ENCODE peak calls at places on chromosomes 7 and 10, in eight cellular contexts. X, S, K, N, A, I, B and C are unnamed samples.

GRCh38 chr10:121662945-121663917 is 65.0 kb upstream of the FGFR2 start:
- DNase-seq in X (no peak), A (peak; percentile 56), N (no peak), K (no peak), B (no peak), I (no peak), S (no peak), C (peak; percentile 60)

GRCh38 chr10:47027812-47028260 is 116.6 kb downstream of the PTPN20 start:
- DNase-seq in X (no peak), K (peak; percentile 59), A (peak; percentile 7), N (no peak), B (no peak), S (peak; percentile 59), I (no peak), C (peak; percentile 26)

GRCh38 chr7:43872401-43873165 is 3.3 kb upstream of the MRPS24 start:
- DNase-seq in K (no peak), B (peak; percentile 97), S (peak; percentile 64), N (peak; percentile 91), X (peak; percentile 76), I (no peak), A (peak; percentile 53), C (no peak)

GRCh38 chr10:6409982-6410694 is 169.9 kb downstream of the PRKCQ start:
- DNase-seq in K (no peak), S (no peak), A (peak; percentile 48), X (peak; percentile 7), B (peak; percentile 79), N (peak; percentile 93), I (no peak), C (no peak)

GRCh38 chr10:100805543-100806355 is 60.4 kb downstream of the PAX2 start:
- DNase-seq in X (no peak), K (peak; percentile 44), B (no peak), I (no peak), N (no peak), S (no peak), A (no peak), C (no peak)

GRCh38 chr7:157219154-157219553 is 80.4 kb downstream of the UBE3C start:
- DNase-seq in A (no peak), S (no peak), B (no peak), K (no peak), X (no peak), N (no peak), I (no peak), C (no peak)

GRCh38 chr10:48582970-48583369 is 21.9 kb downstream of the ARHGAP22 start:
- DNase-seq in N (no peak), S (no peak), B (no peak), A (peak; percentile 20), I (no peak), X (no peak), K (no peak), C (no peak)

GRCh38 chr10:103715430-103715829 is 139.9 kb downstream of the SH3PXD2A start:
- DNase-seq in A (no peak), S (no peak), X (peak; percentile 66), B (peak; percentile 97), N (peak; percentile 75), I (peak; percentile 11), K (no peak), C (no peak)

GRCh38 chr10:49519717-49520116 is 19.2 kb downstream of the ERCC6 start:
- DNase-seq in A (no peak), N (no peak), I (no peak), X (no peak), S (no peak), K (no peak), B (no peak), C (no peak)

GRCh38 chr7:142557971-142558582 is 191.2 kb upstream of the PRSS1 start:
- DNase-seq in N (peak; percentile 64), A (peak; percentile 63), I (peak; percentile 22), X (peak; percentile 73), S (no peak), B (peak; percentile 96), K (no peak), C (peak; percentile 53)

GRCh38 chr10:99612167-99612831 is 7.9 kb downstream of the SLC25A28 start:
- DNase-seq in K (no peak), S (no peak), N (peak; percentile 70), X (peak; percentile 53), B (peak; percentile 81), A (peak; percentile 26), I (peak; percentile 63), C (no peak)

GRCh38 chr10:86367339-86367951 is 850 bp upstream of the GRID1 start:
- DNase-seq in K (peak; percentile 65), S (no peak), X (no peak), N (no peak), A (no peak), B (peak; percentile 36), I (no peak), C (no peak)

GRCh38 chr7:79317728-79318127 is 135.7 kb downstream of the MAGI2 start:
- DNase-seq in A (no peak), K (no peak), I (peak; percentile 80), B (peak; percentile 89), X (peak; percentile 77), N (peak; percentile 90), S (no peak), C (peak; percentile 29)

GRCh38 chr10:94546616-94547175 is 1.1 kb downstream of the HELLS start:
- DNase-seq in S (no peak), X (no peak), N (peak; percentile 31), I (no peak), B (peak; percentile 33), A (no peak), K (no peak), C (no peak)

GRCh38 chr7:104206841-104207240 is 972 bp downstream of the ORC5 start:
- DNase-seq in X (no peak), I (no peak), K (no peak), N (no peak), A (no peak), S (no peak), B (peak; percentile 8), C (no peak)

GRCh38 chr10:119542990-119543813 is 683 bp upstream of the RGS10 start:
- DNase-seq in S (peak; percentile 89), K (peak; percentile 76), I (peak; percentile 39), X (peak; percentile 34), B (peak; percentile 80), N (peak; percentile 60), A (peak; percentile 58), C (peak; percentile 77)
- TF ChIP-seq CTCF in S (no peak), K (peak; percentile 51), I (peak; percentile 61), X (peak; percentile 76), B (peak; percentile 52), N (peak; percentile 55), A (no peak), C (peak; percentile 73)

DNA sequence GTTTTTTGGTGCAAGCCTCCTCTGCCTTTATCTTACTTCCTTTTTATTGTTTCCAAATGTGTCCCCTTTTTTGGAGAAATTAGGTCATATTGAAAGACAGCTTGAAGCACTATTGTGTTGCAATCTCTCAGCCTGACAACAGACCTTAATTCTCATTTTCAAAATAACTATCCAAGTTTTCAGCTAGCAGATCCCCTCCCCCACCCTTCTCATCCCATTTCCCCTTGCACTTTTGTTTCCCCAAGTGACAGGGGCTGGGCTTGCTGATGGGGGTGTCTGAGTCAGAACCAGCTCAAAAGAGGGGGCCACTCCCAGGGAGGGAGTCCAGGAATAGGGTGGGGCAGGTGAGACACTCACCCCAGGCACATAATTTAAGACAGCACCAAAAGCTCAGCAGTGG is 75.3 kb downstream of the MKI67 start:
- DNase-seq in I (no peak), K (no peak), S (peak; percentile 69), B (no peak), A (no peak), N (no peak), X (no peak), C (no peak)
- H3K4me3 ChIP-seq in I (no peak overlapping the region), K (no peak overlapping the region), S (no peak overlapping the region), B (no peak overlapping the region), A (no peak overlapping the region), N (no peak overlapping the region), X (no peak overlapping the region), C (no peak overlapping the region)

DNA sequence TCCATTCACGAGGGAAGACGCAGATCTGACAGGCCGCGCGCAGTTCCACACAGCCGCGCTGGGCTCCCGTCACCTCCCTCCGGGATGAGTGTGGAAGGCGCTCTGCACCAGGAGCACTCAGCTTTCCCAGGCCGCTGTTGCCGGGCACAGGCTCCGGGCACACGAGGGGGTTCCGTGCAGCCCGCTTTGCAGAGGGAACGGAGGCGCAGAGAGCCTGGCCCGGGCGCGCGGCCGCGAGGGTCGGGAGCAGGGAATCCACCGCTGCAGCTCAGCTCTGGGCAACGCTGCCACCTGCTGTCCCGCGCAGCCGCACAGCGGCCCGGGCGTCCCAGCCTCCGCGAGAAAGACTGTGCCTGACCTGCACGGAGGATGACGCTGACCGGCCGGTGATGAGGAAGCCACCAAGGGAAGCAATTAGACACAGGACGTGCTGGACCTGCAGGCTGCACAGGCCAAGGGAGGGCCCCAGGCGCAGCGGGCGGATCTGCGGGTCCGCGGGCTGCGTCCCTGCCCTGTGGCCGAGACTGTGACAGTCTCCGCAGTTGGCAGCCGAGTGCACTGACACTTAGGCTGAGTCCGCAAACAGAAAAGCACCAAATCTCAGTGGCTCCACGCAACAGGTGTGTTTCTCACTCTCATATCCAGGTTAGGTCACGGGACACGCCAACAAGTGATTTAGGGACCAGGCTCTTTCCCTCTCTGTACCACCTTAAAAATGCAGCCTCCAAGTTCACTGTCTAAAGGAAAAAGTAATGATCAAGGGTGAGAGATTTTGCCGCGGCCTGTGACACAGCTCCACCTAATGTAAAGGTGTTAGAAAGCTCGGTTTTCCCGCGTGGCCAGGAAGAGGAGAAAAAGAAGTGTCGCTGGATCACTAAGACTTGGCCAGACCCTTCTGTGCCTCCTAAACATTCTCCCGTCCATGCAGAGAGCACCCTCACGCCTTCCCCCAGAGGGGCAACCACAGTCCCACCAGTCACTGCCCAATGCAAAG is 94.5 kb downstream of the SEC61G start:
- DNase-seq in N (no peak), S (no peak), X (peak; percentile 10), A (peak; percentile 81), B (peak; percentile 76), I (peak; percentile 40), K (peak; percentile 73), C (peak; percentile 81)
- TF ChIP-seq CTCF in N (no peak), S (no peak), X (peak; percentile 50), A (no peak), B (peak; percentile 25), I (peak; percentile 94), K (peak; percentile 31), C (peak; percentile 30)

GRCh38 chr10:52314007-52314821 is at the start of gene DKK1:
- DNase-seq in K (peak; percentile 78), A (peak; percentile 77), I (peak; percentile 91), B (peak; percentile 94), X (peak; percentile 84), S (peak; percentile 88), N (peak; percentile 79), C (peak; percentile 99)

GRCh38 chr10:52318136-52318810 is 4.2 kb downstream of the DKK1 start:
- DNase-seq in A (no peak), N (peak; percentile 45), K (no peak), X (peak; percentile 52), B (peak; percentile 62), I (no peak), S (no peak), C (no peak)

GRCh38 chr10:52314822-52315552 is 906 bp downstream of the DKK1 start:
- DNase-seq in S (peak; percentile 81), X (peak; percentile 56), B (peak; percentile 73), N (peak; percentile 42), A (no peak), I (no peak), K (peak; percentile 63), C (peak; percentile 60)

GRCh38 chr10:52316500-52316899 is 2.4 kb downstream of the DKK1 start:
- DNase-seq in B (no peak), N (no peak), A (no peak), S (no peak), K (no peak), X (no peak), I (no peak), C (no peak)

GRCh38 chr10:52316005-52316404 is 1.9 kb downstream of the DKK1 start:
- DNase-seq in I (no peak), B (peak; percentile 47), S (no peak), N (peak; percentile 20), K (no peak), X (peak; percentile 9), A (no peak), C (no peak)
- H3K4me3 ChIP-seq in I (peak overlapping the region; percentile 68), B (peak overlapping the region; percentile 71), S (no peak overlapping the region), N (peak overlapping the region; percentile 10), K (no peak overlapping the region), X (peak overlapping the region; percentile 81), A (no peak overlapping the region), C (peak overlapping the region; percentile 63)